ENCODE peak calls at places on chromosomes 2 and 18, in ten cellular contexts. One of them, this sample, is unnamed.

GRCh38 chr2:57850415-57851130 is 196.0 kb upstream of the VRK2 start:
- DNase-seq in GM04504: no peak
- DNase-seq in RWPE1: no peak
- DNase-seq in NCI-H187 treated with DMSO at 0.1 percent for 48 hours: no peak
- DNase-seq in islet precursor cell: no peak
- DNase-seq in sigmoid colon: no peak
- DNase-seq in stimulated activated CD4-positive, alpha-beta T cell treated with anti-CD3 and anti-CD28 coated beads, Interleukin-1b, Interleukin-23, amount 100 ng/mL, for 1 hour: no peak
- DNase-seq in AG08396: no peak
- DNase-seq in SHP77 treated with DMSO at 0.1 percent for 48 hours: no peak
- DNase-seq in H54: no peak
- DNase-seq in this sample: no peak

GRCh38 chr2:120842456-120843439 is 107.1 kb downstream of the GLI2 start:
- DNase-seq in SHP77 treated with DMSO at 0.1 percent for 48 hours: no peak
- DNase-seq in sigmoid colon: no peak
- DNase-seq in NCI-H187 treated with DMSO at 0.1 percent for 48 hours: no peak
- DNase-seq in RWPE1: no peak
- DNase-seq in AG08396: no peak
- DNase-seq in islet precursor cell: no peak
- DNase-seq in GM04504: no peak
- DNase-seq in stimulated activated CD4-positive, alpha-beta T cell treated with anti-CD3 and anti-CD28 coated beads, Interleukin-1b, Interleukin-23, amount 100 ng/mL, for 1 hour: no peak
- DNase-seq in H54: no peak
- DNase-seq in this sample: no peak

GRCh38 chr18:36314098-36314497 is 16.6 kb downstream of the FHOD3 start:
- DNase-seq in RWPE1: no peak
- DNase-seq in NCI-H187 treated with DMSO at 0.1 percent for 48 hours: no peak
- DNase-seq in islet precursor cell: no peak
- DNase-seq in stimulated activated CD4-positive, alpha-beta T cell treated with anti-CD3 and anti-CD28 coated beads, Interleukin-1b, Interleukin-23, amount 100 ng/mL, for 1 hour: no peak
- DNase-seq in GM04504: peak; percentile 20
- DNase-seq in AG08396: no peak
- DNase-seq in SHP77 treated with DMSO at 0.1 percent for 48 hours: no peak
- DNase-seq in sigmoid colon: no peak
- DNase-seq in H54: no peak
- DNase-seq in this sample: no peak

GRCh38 chr2:100365434-100365833 is 43.1 kb upstream of the LONRF2 start:
- DNase-seq in NCI-H187 treated with DMSO at 0.1 percent for 48 hours: no peak
- DNase-seq in islet precursor cell: no peak
- DNase-seq in stimulated activated CD4-positive, alpha-beta T cell treated with anti-CD3 and anti-CD28 coated beads, Interleukin-1b, Interleukin-23, amount 100 ng/mL, for 1 hour: no peak
- DNase-seq in SHP77 treated with DMSO at 0.1 percent for 48 hours: peak; percentile 4
- DNase-seq in RWPE1: peak; percentile 74
- DNase-seq in AG08396: no peak
- DNase-seq in sigmoid colon: no peak
- DNase-seq in H54: no peak
- DNase-seq in GM04504: peak; percentile 18
- DNase-seq in this sample: no peak

GRCh38 chr2:236177967-236178909 is 10.1 kb upstream of the GBX2 start:
- DNase-seq in SHP77 treated with DMSO at 0.1 percent for 48 hours: no peak
- DNase-seq in sigmoid colon: peak; percentile 74
- DNase-seq in H54: peak; percentile 88
- DNase-seq in GM04504: no peak
- DNase-seq in stimulated activated CD4-positive, alpha-beta T cell treated with anti-CD3 and anti-CD28 coated beads, Interleukin-1b, Interleukin-23, amount 100 ng/mL, for 1 hour: no peak
- DNase-seq in NCI-H187 treated with DMSO at 0.1 percent for 48 hours: no peak
- DNase-seq in AG08396: peak; percentile 88
- DNase-seq in RWPE1: peak; percentile 66
- DNase-seq in islet precursor cell: peak; percentile 90
- DNase-seq in this sample: peak; percentile 78

GRCh38 chr2:182605166-182605565 is 110.9 kb upstream of the DNAJC10 start:
- DNase-seq in sigmoid colon: no peak
- DNase-seq in RWPE1: no peak
- DNase-seq in SHP77 treated with DMSO at 0.1 percent for 48 hours: no peak
- DNase-seq in islet precursor cell: no peak
- DNase-seq in GM04504: no peak
- DNase-seq in AG08396: peak; percentile 17
- DNase-seq in H54: no peak
- DNase-seq in NCI-H187 treated with DMSO at 0.1 percent for 48 hours: no peak
- DNase-seq in stimulated activated CD4-positive, alpha-beta T cell treated with anti-CD3 and anti-CD28 coated beads, Interleukin-1b, Interleukin-23, amount 100 ng/mL, for 1 hour: no peak
- DNase-seq in this sample: no peak

GRCh38 chr2:201414099-201415023 is 36.9 kb downstream of the TRAK2 start:
- DNase-seq in GM04504: no peak
- DNase-seq in AG08396: no peak
- DNase-seq in sigmoid colon: no peak
- DNase-seq in RWPE1: no peak
- DNase-seq in NCI-H187 treated with DMSO at 0.1 percent for 48 hours: no peak
- DNase-seq in islet precursor cell: no peak
- DNase-seq in stimulated activated CD4-positive, alpha-beta T cell treated with anti-CD3 and anti-CD28 coated beads, Interleukin-1b, Interleukin-23, amount 100 ng/mL, for 1 hour: peak; percentile 1
- DNase-seq in SHP77 treated with DMSO at 0.1 percent for 48 hours: no peak
- DNase-seq in H54: no peak
- DNase-seq in this sample: peak; percentile 31

GRCh38 chr2:3656762-3657691 is 973 bp upstream of the ALLC start:
- DNase-seq in NCI-H187 treated with DMSO at 0.1 percent for 48 hours: no peak
- DNase-seq in AG08396: peak; percentile 63
- DNase-seq in GM04504: no peak
- DNase-seq in sigmoid colon: no peak
- DNase-seq in H54: no peak
- DNase-seq in SHP77 treated with DMSO at 0.1 percent for 48 hours: no peak
- DNase-seq in stimulated activated CD4-positive, alpha-beta T cell treated with anti-CD3 and anti-CD28 coated beads, Interleukin-1b, Interleukin-23, amount 100 ng/mL, for 1 hour: no peak
- DNase-seq in RWPE1: no peak
- DNase-seq in islet precursor cell: no peak
- DNase-seq in this sample: no peak

GRCh38 chr2:238868067-238868524 is 20.2 kb downstream of the TWIST2 start:
- DNase-seq in islet precursor cell: peak; percentile 49
- DNase-seq in GM04504: no peak
- DNase-seq in NCI-H187 treated with DMSO at 0.1 percent for 48 hours: no peak
- DNase-seq in SHP77 treated with DMSO at 0.1 percent for 48 hours: no peak
- DNase-seq in RWPE1: no peak
- DNase-seq in stimulated activated CD4-positive, alpha-beta T cell treated with anti-CD3 and anti-CD28 coated beads, Interleukin-1b, Interleukin-23, amount 100 ng/mL, for 1 hour: no peak
- DNase-seq in AG08396: peak; percentile 68
- DNase-seq in H54: no peak
- DNase-seq in sigmoid colon: peak; percentile 71
- DNase-seq in this sample: no peak

GRCh38 chr2:121721926-121722325 is 14.7 kb downstream of the NIFK start:
- DNase-seq in islet precursor cell: no peak
- DNase-seq in NCI-H187 treated with DMSO at 0.1 percent for 48 hours: no peak
- DNase-seq in stimulated activated CD4-positive, alpha-beta T cell treated with anti-CD3 and anti-CD28 coated beads, Interleukin-1b, Interleukin-23, amount 100 ng/mL, for 1 hour: no peak
- DNase-seq in GM04504: peak; percentile 88
- DNase-seq in AG08396: peak; percentile 40
- DNase-seq in SHP77 treated with DMSO at 0.1 percent for 48 hours: no peak
- DNase-seq in RWPE1: peak; percentile 85
- DNase-seq in H54: no peak
- DNase-seq in sigmoid colon: peak; percentile 52
- DNase-seq in this sample: no peak

GRCh38 chr2:29615183-29615582 is 306.2 kb downstream of the ALK start:
- DNase-seq in sigmoid colon: no peak
- DNase-seq in RWPE1: no peak
- DNase-seq in islet precursor cell: peak; percentile 37
- DNase-seq in stimulated activated CD4-positive, alpha-beta T cell treated with anti-CD3 and anti-CD28 coated beads, Interleukin-1b, Interleukin-23, amount 100 ng/mL, for 1 hour: no peak
- DNase-seq in SHP77 treated with DMSO at 0.1 percent for 48 hours: no peak
- DNase-seq in GM04504: no peak
- DNase-seq in H54: no peak
- DNase-seq in AG08396: no peak
- DNase-seq in NCI-H187 treated with DMSO at 0.1 percent for 48 hours: no peak
- DNase-seq in this sample: no peak

GRCh38 chr2:238288650-238289573 is 502 bp upstream of the PER2 start:
- DNase-seq in GM04504: peak; percentile 96
- DNase-seq in sigmoid colon: peak; percentile 99
- DNase-seq in H54: peak; percentile 92
- DNase-seq in SHP77 treated with DMSO at 0.1 percent for 48 hours: peak; percentile 97
- DNase-seq in AG08396: peak; percentile 97
- DNase-seq in NCI-H187 treated with DMSO at 0.1 percent for 48 hours: peak; percentile 28
- DNase-seq in islet precursor cell: peak; percentile 99
- DNase-seq in RWPE1: peak; percentile 91
- DNase-seq in stimulated activated CD4-positive, alpha-beta T cell treated with anti-CD3 and anti-CD28 coated beads, Interleukin-1b, Interleukin-23, amount 100 ng/mL, for 1 hour: peak; percentile 96
- DNase-seq in this sample: peak; percentile 99

This sample was measured in GM20000.